ENCODE peak calls at places on chromosomes 3 and 15, in five cellular contexts. Q, P, E, H and W are unnamed samples.

GRCh38 chr3:126052196-126053058 is 31.5 kb downstream of the SLC41A3 start:
- DNase-seq in Q (no peak), P (no peak), E (no peak), H (no peak), W (no peak)

GRCh38 chr3:49238274-49239127 is 38.5 kb downstream of the C3orf62 start:
- DNase-seq in Q (peak), P (no peak), E (no peak), H (peak), W (no peak)

GRCh38 chr15:64774556-64775523 is 549 bp downstream of the RBPMS2 start:
- DNase-seq in Q (no peak), P (peak), E (peak), H (no peak), W (peak)

GRCh38 chr3:127544151-127544805 is 46.3 kb downstream of the TPRA1 start:
- DNase-seq in Q (peak), P (peak), E (peak), H (no peak), W (peak)

GRCh38 chr3:112149136-112149535 is 16.1 kb upstream of the GCSAM start:
- DNase-seq in Q (peak), P (no peak), E (no peak), H (peak), W (no peak)

GRCh38 chr15:67833504-67834248 is 6.2 kb downstream of the RNU6-1 start:
- DNase-seq in Q (no peak), P (peak), E (peak), H (no peak), W (peak)

GRCh38 chr15:25186411-25186810 is 231.6 kb downstream of the SNRPN start:
- DNase-seq in Q (no peak), P (no peak), E (no peak), H (no peak), W (no peak)

GRCh38 chr3:34396288-34396687 is 597.9 kb downstream of the PDCD6IP start:
- DNase-seq in Q (no peak), P (no peak), E (no peak), H (no peak), W (no peak)

GRCh38 chr3:122635789-122636188 is 44.9 kb upstream of the PARP14 start:
- DNase-seq in Q (peak), P (no peak), E (no peak), H (peak), W (no peak)

GRCh38 chr3:126304704-126305103 is 52.5 kb downstream of the KLF15 start:
- DNase-seq in Q (peak), P (no peak), E (no peak), H (peak), W (no peak)

DNA sequence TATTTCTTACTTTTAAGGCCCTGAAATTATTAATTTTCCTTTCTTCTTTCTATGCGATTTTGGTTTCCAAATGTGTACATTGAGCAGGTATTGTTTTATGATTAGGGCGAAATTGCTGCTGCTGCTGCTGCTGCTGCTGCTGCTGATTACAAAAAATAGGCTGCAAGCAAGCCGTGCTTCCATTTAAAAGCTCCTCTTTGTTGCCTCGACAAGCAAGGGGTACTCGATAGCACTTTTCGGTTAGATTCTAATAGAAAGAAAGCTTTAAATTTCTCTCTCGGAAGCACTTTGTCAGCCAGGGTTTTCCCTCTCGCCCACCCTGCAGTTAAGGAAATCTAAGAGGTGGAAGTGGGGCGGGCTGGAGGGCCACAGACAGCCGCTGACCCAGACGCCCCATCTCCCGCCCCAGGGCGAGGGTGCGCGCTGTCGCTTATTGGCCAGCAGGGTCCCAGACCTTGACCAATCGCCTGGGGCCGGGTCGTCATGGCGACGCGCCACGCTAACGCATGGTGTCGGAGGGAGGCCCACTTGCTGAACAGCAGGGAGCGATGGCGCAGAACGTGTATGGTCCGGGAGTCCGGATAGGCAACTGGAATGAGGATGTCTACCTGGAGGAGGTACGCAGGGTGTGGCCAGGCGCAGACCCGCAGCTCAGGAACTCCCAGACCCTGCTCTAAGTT is at the start of gene CFAP161:
- DNase-seq in Q (peak), P (peak), E (peak), H (no peak), W (peak)
- TF ChIP-seq CTCF in Q (peak), P (no peak), E (no peak), H (no peak), W (no peak)

GRCh38 chr3:158912621-158913020 is 110.8 kb downstream of the MFSD1 start:
- DNase-seq in Q (no peak), P (no peak), E (no peak), H (no peak), W (no peak)
- TF ChIP-seq CTCF in Q (no peak), P (no peak), E (no peak), H (no peak), W (no peak)

GRCh38 chr15:59105839-59106238 is 893 bp downstream of the CCNB2 start:
- DNase-seq in Q (peak), P (no peak), E (no peak), H (no peak), W (no peak)
- TF ChIP-seq CTCF in Q (peak), P (no peak), E (no peak), H (peak), W (no peak)

GRCh38 chr3:187293977-187294376 is 2.4 kb upstream of the MASP1 start:
- DNase-seq in Q (no peak), P (no peak), E (no peak), H (no peak), W (no peak)

GRCh38 chr3:187296915-187297314 is 5.4 kb upstream of the MASP1 start:
- DNase-seq in Q (no peak), P (no peak), E (no peak), H (no peak), W (no peak)

GRCh38 chr3:187296058-187296457 is 4.5 kb upstream of the MASP1 start:
- DNase-seq in Q (no peak), P (no peak), E (no peak), H (no peak), W (no peak)

GRCh38 chr3:187293514-187293870 is 2.0 kb upstream of the MASP1 start:
- DNase-seq in Q (no peak), P (no peak), E (no peak), H (no peak), W (no peak)

GRCh38 chr3:187295635-187296034 is 4.1 kb upstream of the MASP1 start:
- DNase-seq in Q (no peak), P (no peak), E (no peak), H (no peak), W (no peak)
- TF ChIP-seq CTCF in Q (peak), P (no peak), E (peak), H (peak), W (no peak)

DNA sequence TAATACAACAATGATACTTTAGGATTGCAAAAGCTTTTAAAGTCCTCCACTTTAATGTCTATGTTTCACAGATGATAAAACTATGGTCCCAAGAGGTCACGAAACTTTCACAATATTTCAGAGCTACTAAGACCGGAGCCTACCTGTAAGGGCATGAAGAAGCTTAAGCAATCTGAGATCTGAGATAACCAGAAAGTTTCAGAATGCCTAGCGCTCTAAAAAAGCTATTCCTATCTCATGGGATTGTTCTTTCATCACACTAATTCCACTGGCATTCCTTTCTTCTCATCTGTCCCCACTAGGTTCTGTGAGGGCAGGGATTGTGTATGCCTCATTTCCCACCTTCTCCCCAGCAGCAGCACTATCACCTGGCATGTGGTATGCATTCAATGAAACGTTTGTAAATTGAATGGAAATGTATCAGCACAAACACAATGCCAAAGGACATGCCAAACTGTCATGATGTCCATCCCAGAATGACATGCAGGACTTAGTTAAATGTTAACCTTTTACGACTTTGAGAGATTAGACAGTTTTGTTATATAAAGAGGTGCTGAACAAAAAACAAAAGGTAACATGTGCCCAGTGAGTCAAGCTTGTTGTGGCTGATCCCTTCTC is 104.7 kb upstream of the NR2F2 start:
- DNase-seq in Q (peak), P (no peak), E (no peak), H (no peak), W (no peak)
- TF ChIP-seq CTCF in Q (no peak), P (no peak), E (no peak), H (no peak), W (no peak)

GRCh38 chr3:100260081-100260684 is 609 bp upstream of the TBC1D23 start:
- DNase-seq in Q (no peak), P (peak), E (peak), H (no peak), W (no peak)
- TF ChIP-seq CTCF in Q (no peak), P (no peak), E (peak), H (no peak), W (no peak)

GRCh38 chr3:106570426-106570825 is 701.6 kb upstream of the CBLB start:
- DNase-seq in Q (peak), P (no peak), E (no peak), H (no peak), W (no peak)

GRCh38 chr3:106560451-106560966 is 691.7 kb upstream of the CBLB start:
- DNase-seq in Q (peak), P (no peak), E (no peak), H (peak), W (no peak)

DNA sequence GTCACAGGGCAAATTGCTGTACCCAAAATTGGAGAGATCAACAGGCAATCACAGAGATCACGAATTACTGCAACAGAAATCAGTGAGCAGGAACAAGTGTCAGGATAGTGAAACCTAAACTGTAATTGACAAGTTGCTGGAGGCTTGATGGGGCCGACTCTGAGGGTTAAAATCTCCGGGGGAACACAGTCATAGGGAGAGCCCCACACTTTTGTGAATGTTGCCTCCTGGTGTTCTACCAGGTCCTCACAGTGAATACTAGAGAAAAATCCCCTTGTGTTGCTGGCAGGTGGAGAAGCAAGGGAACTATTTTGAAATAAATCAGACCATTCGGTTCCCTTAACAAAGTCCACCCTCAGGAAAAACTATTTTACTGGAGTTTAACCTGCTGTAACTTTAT is 697.5 kb upstream of the CBLB start:
- DNase-seq in Q (no peak), P (no peak), E (no peak), H (no peak), W (peak)
- TF ChIP-seq CTCF in Q (no peak), P (no peak), E (no peak), H (no peak), W (no peak)

GRCh38 chr15:54594115-54594514 is 602.6 kb downstream of the RSL24D1 start:
- DNase-seq in Q (no peak), P (no peak), E (no peak), H (no peak), W (peak)
- TF ChIP-seq CTCF in Q (no peak), P (no peak), E (no peak), H (no peak), W (no peak)

DNA sequence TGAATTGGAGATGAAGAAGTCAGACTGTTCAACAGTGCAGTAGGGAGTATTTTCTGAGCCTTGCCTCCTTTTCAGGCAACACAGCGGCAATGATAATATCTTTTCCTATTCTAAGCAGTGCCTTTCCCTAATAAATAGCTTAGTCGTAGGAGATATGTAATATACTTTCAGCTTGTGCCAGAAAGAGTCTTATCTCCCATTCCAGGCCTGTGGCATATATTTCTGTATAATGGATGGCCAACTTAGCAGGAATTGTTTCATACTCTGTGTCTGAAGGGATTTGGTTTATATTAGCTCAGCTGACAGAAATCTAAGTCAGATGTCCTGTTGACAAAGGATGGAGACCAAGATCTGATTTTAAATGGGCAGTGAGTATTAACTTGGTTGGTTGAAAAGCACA is 397.1 kb downstream of the CACNA2D3 start:
- DNase-seq in Q (no peak), P (no peak), E (no peak), H (no peak), W (no peak)
- TF ChIP-seq CTCF in Q (no peak), P (no peak), E (no peak), H (no peak), W (no peak)

DNA sequence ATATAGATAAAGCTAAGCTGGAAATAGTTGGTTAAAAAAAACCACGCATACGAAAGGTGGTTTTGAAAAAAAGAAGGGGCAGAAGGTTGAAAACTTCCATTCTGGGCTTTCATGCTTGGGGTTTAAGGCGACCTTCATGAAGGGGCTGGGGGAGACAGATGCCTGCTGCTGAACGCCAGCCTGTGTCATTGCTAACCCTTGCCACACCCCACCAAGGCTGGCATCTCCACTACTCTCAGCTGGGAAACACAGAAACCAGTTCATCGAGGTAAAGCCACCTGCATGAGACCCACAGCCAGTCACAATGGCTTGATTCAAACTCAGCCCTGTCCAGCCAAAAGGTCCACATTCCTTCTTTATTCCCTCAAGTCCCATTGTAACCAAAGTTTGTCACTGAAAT is 78.7 kb downstream of the ADAMTS17 start:
- DNase-seq in Q (no peak), P (no peak), E (no peak), H (no peak), W (no peak)
- TF ChIP-seq CTCF in Q (no peak), P (no peak), E (no peak), H (no peak), W (no peak)